ENCODE peak calls at places on chromosome 19, in ten cellular contexts. One of them, this sample, is unnamed.

GRCh38 chr19:47756953-47757608 is 11.7 kb downstream of the NOP53 start:
- DNase-seq in fibroblast of lung: no peak
- DNase-seq in NCI-H1930: no peak
- DNase-seq in NCI-H226: no peak
- DNase-seq in neural progenitor cell: no peak
- DNase-seq in stimulated activated CD4-positive, alpha-beta T cell treated with anti-CD3 and anti-CD28 coated beads, TNF-alpha, amount 100 ng/mL, for 48 hours: no peak
- DNase-seq in head of caudate nucleus: no peak
- DNase-seq in hypothalamus: no peak
- DNase-seq in IMR-90: no peak
- DNase-seq in keratinocyte: no peak
- DNase-seq in this sample: no peak

GRCh38 chr19:5130371-5131030 is 161.6 kb downstream of the KDM4B start:
- DNase-seq in hypothalamus: no peak
- DNase-seq in IMR-90: no peak
- DNase-seq in head of caudate nucleus: no peak
- DNase-seq in NCI-H1930: no peak
- DNase-seq in fibroblast of lung: no peak
- DNase-seq in NCI-H226: no peak
- DNase-seq in neural progenitor cell: no peak
- DNase-seq in stimulated activated CD4-positive, alpha-beta T cell treated with anti-CD3 and anti-CD28 coated beads, TNF-alpha, amount 100 ng/mL, for 48 hours: peak
- DNase-seq in keratinocyte: no peak
- DNase-seq in this sample: peak

GRCh38 chr19:48955308-48955958 is 758 bp downstream of the BAX start:
- DNase-seq in NCI-H1930: no peak
- DNase-seq in head of caudate nucleus: no peak
- DNase-seq in NCI-H226: no peak
- DNase-seq in hypothalamus: no peak
- DNase-seq in neural progenitor cell: no peak
- DNase-seq in IMR-90: no peak
- DNase-seq in fibroblast of lung: no peak
- DNase-seq in keratinocyte: no peak
- DNase-seq in stimulated activated CD4-positive, alpha-beta T cell treated with anti-CD3 and anti-CD28 coated beads, TNF-alpha, amount 100 ng/mL, for 48 hours: no peak
- DNase-seq in this sample: no peak

GRCh38 chr19:39154626-39155100 is 29.1 kb downstream of the PAK4 start:
- DNase-seq in IMR-90: no peak
- DNase-seq in keratinocyte: no peak
- DNase-seq in NCI-H1930: no peak
- DNase-seq in NCI-H226: no peak
- DNase-seq in neural progenitor cell: no peak
- DNase-seq in stimulated activated CD4-positive, alpha-beta T cell treated with anti-CD3 and anti-CD28 coated beads, TNF-alpha, amount 100 ng/mL, for 48 hours: no peak
- DNase-seq in hypothalamus: no peak
- DNase-seq in fibroblast of lung: no peak
- DNase-seq in head of caudate nucleus: no peak
- DNase-seq in this sample: no peak

GRCh38 chr19:35563207-35563829 is at the start of gene ATP4A:
- DNase-seq in NCI-H1930: no peak
- DNase-seq in hypothalamus: no peak
- DNase-seq in neural progenitor cell: no peak
- DNase-seq in head of caudate nucleus: no peak
- DNase-seq in stimulated activated CD4-positive, alpha-beta T cell treated with anti-CD3 and anti-CD28 coated beads, TNF-alpha, amount 100 ng/mL, for 48 hours: no peak
- DNase-seq in NCI-H226: no peak
- DNase-seq in fibroblast of lung: no peak
- DNase-seq in IMR-90: no peak
- DNase-seq in keratinocyte: no peak
- DNase-seq in this sample: no peak

GRCh38 chr19:38946229-38947010 is 15.7 kb downstream of the MRPS12 start:
- DNase-seq in head of caudate nucleus: no peak
- DNase-seq in NCI-H226: no peak
- DNase-seq in neural progenitor cell: no peak
- DNase-seq in IMR-90: no peak
- DNase-seq in NCI-H1930: no peak
- DNase-seq in hypothalamus: no peak
- DNase-seq in stimulated activated CD4-positive, alpha-beta T cell treated with anti-CD3 and anti-CD28 coated beads, TNF-alpha, amount 100 ng/mL, for 48 hours: no peak
- DNase-seq in fibroblast of lung: no peak
- DNase-seq in keratinocyte: no peak
- DNase-seq in this sample: no peak

GRCh38 chr19:52640916-52641315 is 2.8 kb upstream of the ZNF83 start:
- DNase-seq in hypothalamus: no peak
- DNase-seq in keratinocyte: no peak
- DNase-seq in IMR-90: no peak
- DNase-seq in NCI-H226: no peak
- DNase-seq in stimulated activated CD4-positive, alpha-beta T cell treated with anti-CD3 and anti-CD28 coated beads, TNF-alpha, amount 100 ng/mL, for 48 hours: no peak
- DNase-seq in head of caudate nucleus: no peak
- DNase-seq in fibroblast of lung: no peak
- DNase-seq in neural progenitor cell: peak
- DNase-seq in NCI-H1930: no peak
- DNase-seq in this sample: no peak

GRCh38 chr19:3983936-3984583 is 1.2 kb downstream of the EEF2 start:
- DNase-seq in neural progenitor cell: no peak
- DNase-seq in NCI-H1930: no peak
- DNase-seq in IMR-90: peak
- DNase-seq in hypothalamus: no peak
- DNase-seq in stimulated activated CD4-positive, alpha-beta T cell treated with anti-CD3 and anti-CD28 coated beads, TNF-alpha, amount 100 ng/mL, for 48 hours: no peak
- DNase-seq in head of caudate nucleus: no peak
- DNase-seq in fibroblast of lung: peak
- DNase-seq in NCI-H226: peak
- DNase-seq in keratinocyte: peak
- DNase-seq in this sample: peak

GRCh38 chr19:16876904-16877361 is 11.9 kb upstream of the F2RL3 start:
- DNase-seq in IMR-90: no peak
- DNase-seq in stimulated activated CD4-positive, alpha-beta T cell treated with anti-CD3 and anti-CD28 coated beads, TNF-alpha, amount 100 ng/mL, for 48 hours: no peak
- DNase-seq in NCI-H1930: no peak
- DNase-seq in head of caudate nucleus: no peak
- DNase-seq in neural progenitor cell: no peak
- DNase-seq in hypothalamus: no peak
- DNase-seq in NCI-H226: peak
- DNase-seq in keratinocyte: no peak
- DNase-seq in fibroblast of lung: no peak
- DNase-seq in this sample: peak

GRCh38 chr19:46731584-46731983 is 14.3 kb upstream of the FKRP start:
- DNase-seq in stimulated activated CD4-positive, alpha-beta T cell treated with anti-CD3 and anti-CD28 coated beads, TNF-alpha, amount 100 ng/mL, for 48 hours: no peak
- DNase-seq in neural progenitor cell: no peak
- DNase-seq in head of caudate nucleus: peak
- DNase-seq in keratinocyte: no peak
- DNase-seq in NCI-H226: no peak
- DNase-seq in NCI-H1930: no peak
- DNase-seq in IMR-90: no peak
- DNase-seq in hypothalamus: no peak
- DNase-seq in fibroblast of lung: no peak
- DNase-seq in this sample: no peak

GRCh38 chr19:289651-290538 is 1.3 kb downstream of the PLPP2 start:
- DNase-seq in neural progenitor cell: no peak
- DNase-seq in hypothalamus: no peak
- DNase-seq in keratinocyte: peak
- DNase-seq in head of caudate nucleus: no peak
- DNase-seq in IMR-90: peak
- DNase-seq in stimulated activated CD4-positive, alpha-beta T cell treated with anti-CD3 and anti-CD28 coated beads, TNF-alpha, amount 100 ng/mL, for 48 hours: no peak
- DNase-seq in NCI-H1930: no peak
- DNase-seq in NCI-H226: peak
- DNase-seq in fibroblast of lung: no peak
- DNase-seq in this sample: peak

GRCh38 chr19:49767967-49768581 is 1.3 kb downstream of the AP2A1 start:
- DNase-seq in NCI-H226: no peak
- DNase-seq in NCI-H1930: no peak
- DNase-seq in keratinocyte: no peak
- DNase-seq in neural progenitor cell: peak
- DNase-seq in IMR-90: no peak
- DNase-seq in head of caudate nucleus: no peak
- DNase-seq in stimulated activated CD4-positive, alpha-beta T cell treated with anti-CD3 and anti-CD28 coated beads, TNF-alpha, amount 100 ng/mL, for 48 hours: no peak
- DNase-seq in fibroblast of lung: no peak
- DNase-seq in hypothalamus: no peak
- DNase-seq in this sample: no peak

GRCh38 chr19:38684078-38684861 is 36.8 kb downstream of the ACTN4 start:
- DNase-seq in head of caudate nucleus: no peak
- DNase-seq in stimulated activated CD4-positive, alpha-beta T cell treated with anti-CD3 and anti-CD28 coated beads, TNF-alpha, amount 100 ng/mL, for 48 hours: no peak
- DNase-seq in NCI-H1930: no peak
- DNase-seq in fibroblast of lung: peak
- DNase-seq in NCI-H226: peak
- DNase-seq in hypothalamus: no peak
- DNase-seq in keratinocyte: peak
- DNase-seq in neural progenitor cell: no peak
- DNase-seq in IMR-90: peak
- DNase-seq in this sample: peak

GRCh38 chr19:18756896-18757295 is 34.2 kb downstream of the COMP start:
- DNase-seq in neural progenitor cell: no peak
- DNase-seq in stimulated activated CD4-positive, alpha-beta T cell treated with anti-CD3 and anti-CD28 coated beads, TNF-alpha, amount 100 ng/mL, for 48 hours: no peak
- DNase-seq in hypothalamus: no peak
- DNase-seq in keratinocyte: peak
- DNase-seq in IMR-90: no peak
- DNase-seq in head of caudate nucleus: no peak
- DNase-seq in NCI-H1930: no peak
- DNase-seq in NCI-H226: no peak
- DNase-seq in fibroblast of lung: no peak
- DNase-seq in this sample: no peak

GRCh38 chr19:49430678-49431329 is 5.6 kb downstream of the GFY start:
- DNase-seq in NCI-H226: no peak
- DNase-seq in NCI-H1930: no peak
- DNase-seq in head of caudate nucleus: no peak
- DNase-seq in stimulated activated CD4-positive, alpha-beta T cell treated with anti-CD3 and anti-CD28 coated beads, TNF-alpha, amount 100 ng/mL, for 48 hours: no peak
- DNase-seq in IMR-90: no peak
- DNase-seq in keratinocyte: no peak
- DNase-seq in hypothalamus: no peak
- DNase-seq in fibroblast of lung: no peak
- DNase-seq in neural progenitor cell: peak
- DNase-seq in this sample: no peak

GRCh38 chr19:47020992-47021496 is 1.4 kb downstream of the NPAS1 start:
- DNase-seq in NCI-H226: no peak
- DNase-seq in stimulated activated CD4-positive, alpha-beta T cell treated with anti-CD3 and anti-CD28 coated beads, TNF-alpha, amount 100 ng/mL, for 48 hours: no peak
- DNase-seq in IMR-90: no peak
- DNase-seq in NCI-H1930: no peak
- DNase-seq in keratinocyte: no peak
- DNase-seq in neural progenitor cell: peak
- DNase-seq in head of caudate nucleus: no peak
- DNase-seq in fibroblast of lung: no peak
- DNase-seq in hypothalamus: no peak
- DNase-seq in this sample: peak

This sample was measured in GM12865.